ENCODE peak calls at places on chromosome 1, in ten cellular contexts. Y is stomach, R is breast epithelium, X is K562, S is body of pancreas, E is ovary, H is suprapubic skin, O is transverse colon, F is right lobe of liver, T is gastrocnemius medialis. Z is an unnamed sample.

GRCh38 chr1:14682941-14683340 is 84.5 kb downstream of the KAZN start:
- DNase-seq in Y (no peak), R (no peak), X (no peak), S (no peak), E (no peak), H (no peak), O (no peak), F (no peak), T (no peak), Z (no peak)

GRCh38 chr1:236124965-236125364 is 17.4 kb upstream of the GPR137B start:
- DNase-seq in Y (no peak), R (no peak), X (no peak), S (no peak), E (no peak), H (no peak), O (no peak), F (no peak), T (no peak), Z (no peak)

GRCh38 chr1:150134537-150134936 is 15.2 kb upstream of the PLEKHO1 start:
- DNase-seq in Y (no peak), R (no peak), X (no peak), S (no peak), E (no peak), H (no peak), O (no peak), F (no peak), T (no peak), Z (no peak)

GRCh38 chr1:67060811-67061218 is 6.9 kb upstream of the SLC35D1 start:
- DNase-seq in Y (no peak), R (no peak), X (no peak), S (no peak), E (no peak), H (no peak), O (no peak), F (no peak), T (peak; percentile 75), Z (no peak)

GRCh38 chr1:3611170-3612019 is at the start of gene MEGF6:
- DNase-seq in Y (peak; percentile 73), R (peak; percentile 70), X (peak; percentile 92), S (peak; percentile 78), E (peak; percentile 86), H (no peak), O (peak; percentile 66), F (peak; percentile 67), T (no peak), Z (peak; percentile 68)

GRCh38 chr1:26373281-26373680 is 731 bp upstream of the ZNF683 start:
- DNase-seq in Y (no peak), R (no peak), X (no peak), S (no peak), E (no peak), H (no peak), O (no peak), F (no peak), T (no peak), Z (no peak)

GRCh38 chr1:53959664-53960250 is 13.6 kb downstream of the LRRC42 start:
- DNase-seq in Y (no peak), R (no peak), X (no peak), S (no peak), E (no peak), H (no peak), O (no peak), F (no peak), T (no peak), Z (no peak)

GRCh38 chr1:96464159-96464558 is 257.4 kb upstream of the PTBP2 start:
- DNase-seq in Y (no peak), R (no peak), X (no peak), S (no peak), E (no peak), H (no peak), O (no peak), F (no peak), T (no peak), Z (no peak)

GRCh38 chr1:244325056-244325764 is 126.5 kb downstream of the ADSS2 start:
- DNase-seq in Y (peak; percentile 43), R (no peak), X (no peak), S (no peak), E (no peak), H (no peak), O (no peak), F (no peak), T (no peak), Z (no peak)

GRCh38 chr1:82830695-82831380 is 1030.1 kb downstream of the ADGRL2 start:
- DNase-seq in Y (no peak), R (no peak), X (no peak), S (no peak), E (no peak), H (no peak), O (no peak), F (no peak), T (no peak), Z (no peak)

DNA sequence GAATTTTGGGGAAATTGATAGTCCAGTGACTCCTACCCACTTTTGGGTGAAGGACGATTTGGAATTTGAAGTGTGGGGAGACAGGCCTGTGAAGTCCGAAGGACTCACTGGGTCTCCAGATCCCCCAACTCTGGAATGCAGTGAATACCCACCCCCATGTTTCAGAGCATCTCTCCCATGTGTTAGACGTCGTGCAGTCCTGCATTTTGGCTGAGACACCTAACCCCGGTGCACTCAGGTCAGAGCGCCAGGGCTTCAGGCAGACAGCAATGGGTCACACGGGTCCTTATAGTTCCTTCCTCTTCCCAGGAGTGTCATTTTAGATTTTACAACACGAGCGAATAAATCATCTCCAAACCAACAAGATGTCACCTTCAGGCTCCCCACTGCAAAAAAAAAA is 5.1 kb downstream of the PRRX1 start:
- DNase-seq in Y (no peak), R (no peak), X (no peak), S (no peak), E (no peak), H (no peak), O (no peak), F (no peak), T (peak; percentile 51), Z (no peak)
- H3K27ac ChIP-seq in Y (no peak overlapping the region), R (peak overlapping the region; percentile 17), X (no peak overlapping the region), S (no peak overlapping the region), E (no peak overlapping the region), H (peak overlapping the region; percentile 84), O (no peak overlapping the region), F (no peak overlapping the region), T (peak overlapping the region; percentile 90), Z (no peak overlapping the region)

GRCh38 chr1:228002792-228003191 is 4.0 kb upstream of the WNT3A start:
- DNase-seq in Y (peak; percentile 1), R (peak; percentile 12), X (no peak), S (no peak), E (no peak), H (peak; percentile 41), O (no peak), F (no peak), T (no peak), Z (no peak)
- H3K27me3 ChIP-seq in Y (peaks cover 87% of the 10 kb centered on the region), R (peaks cover 3% of the 10 kb centered on the region), X (peaks cover 63% of the 10 kb centered on the region), S (peaks cover 13% of the 10 kb centered on the region), E (no peaks in the 10 kb centered on the region), H (peaks cover 64% of the 10 kb centered on the region), O (peaks cover 64% of the 10 kb centered on the region), F (peaks cover 10% of the 10 kb centered on the region), T (peaks cover 39% of the 10 kb centered on the region), Z (peaks cover 41% of the 10 kb centered on the region)

GRCh38 chr1:12028957-12029511 is 9.7 kb downstream of the MIIP start:
- DNase-seq in Y (no peak), R (no peak), X (no peak), S (no peak), E (no peak), H (no peak), O (no peak), F (no peak), T (no peak), Z (no peak)

GRCh38 chr1:12029720-12030339 is 10.5 kb downstream of the MIIP start:
- DNase-seq in Y (no peak), R (no peak), X (no peak), S (no peak), E (no peak), H (no peak), O (no peak), F (no peak), T (no peak), Z (no peak)

GRCh38 chr1:12032141-12032710 is 12.9 kb downstream of the MIIP start:
- DNase-seq in Y (no peak), R (no peak), X (no peak), S (no peak), E (no peak), H (no peak), O (no peak), F (no peak), T (no peak), Z (no peak)

GRCh38 chr1:12028248-12028647 is 8.9 kb downstream of the MIIP start:
- DNase-seq in Y (no peak), R (no peak), X (no peak), S (no peak), E (no peak), H (no peak), O (no peak), F (no peak), T (no peak), Z (no peak)

GRCh38 chr1:12031039-12031980 is 12.0 kb downstream of the MIIP start:
- DNase-seq in Y (peak; percentile 37), R (no peak), X (peak; percentile 78), S (peak; percentile 31), E (peak; percentile 59), H (no peak), O (peak; percentile 26), F (no peak), T (no peak), Z (no peak)
- TF ChIP-seq POLR2A in Y (no peak), R (no peak), X (no peak), S (no peak), E (no peak), H (no peak), O (no peak), F (no peak), T (no peak), Z (no peak)

GRCh38 chr1:47192458-47193384 is 2.9 kb upstream of the PDZK1IP1 start:
- DNase-seq in Y (peak; percentile 83), R (peak; percentile 70), X (peak; percentile 93), S (peak; percentile 84), E (peak; percentile 77), H (peak; percentile 87), O (peak; percentile 82), F (no peak), T (peak; percentile 61), Z (peak; percentile 85)

GRCh38 chr1:47188901-47189785 is 693 bp downstream of the PDZK1IP1 start:
- DNase-seq in Y (peak; percentile 11), R (peak; percentile 45), X (no peak), S (no peak), E (no peak), H (peak; percentile 64), O (no peak), F (no peak), T (no peak), Z (no peak)

GRCh38 chr1:47189844-47190562 is at the start of gene PDZK1IP1:
- DNase-seq in Y (peak; percentile 96), R (peak; percentile 82), X (peak; percentile 49), S (peak; percentile 94), E (peak; percentile 40), H (peak; percentile 93), O (peak; percentile 90), F (no peak), T (peak; percentile 94), Z (peak; percentile 48)

GRCh38 chr1:47191940-47192457 is 2.2 kb upstream of the PDZK1IP1 start:
- DNase-seq in Y (no peak), R (no peak), X (no peak), S (no peak), E (no peak), H (peak; percentile 54), O (peak; percentile 41), F (no peak), T (no peak), Z (no peak)

DNA sequence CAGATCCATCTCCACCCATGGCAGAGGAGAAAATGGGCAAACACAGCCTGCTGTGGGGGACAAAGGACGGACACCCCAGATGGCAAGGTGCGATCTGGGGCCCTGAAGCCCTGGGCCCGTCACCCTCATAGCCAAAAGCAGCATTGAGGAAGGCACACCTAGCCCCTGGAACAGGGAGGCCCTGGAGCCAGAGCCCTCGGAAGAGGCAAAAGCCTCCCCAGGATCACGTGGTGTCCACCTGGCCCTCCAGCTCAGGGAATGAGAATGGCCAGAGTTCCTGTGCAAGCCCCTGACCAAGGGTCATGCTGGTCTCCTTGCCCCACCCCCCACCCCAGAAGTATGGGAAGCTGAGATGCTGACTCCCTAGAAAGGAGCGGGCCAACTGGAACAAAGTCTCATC is 971 bp upstream of the PDZK1IP1 start:
- DNase-seq in Y (peak; percentile 5), R (peak; percentile 34), X (no peak), S (no peak), E (no peak), H (peak; percentile 52), O (no peak), F (no peak), T (no peak), Z (no peak)
- H3K27ac ChIP-seq in Y (peak overlapping the region; percentile 86), R (peak overlapping the region; percentile 88), X (peak overlapping the region; percentile 15), S (peak overlapping the region; percentile 92), E (no peak overlapping the region), H (peak overlapping the region; percentile 47), O (peak overlapping the region; percentile 81), F (no peak overlapping the region), T (peak overlapping the region; percentile 76), Z (no peak overlapping the region)